ENCODE peak calls at places on chromosome 21, in nine cellular contexts. Q, Z, A, K, N, O, P, I and X are unnamed samples.

GRCh38 chr21:29436143-29436542 is 137.4 kb downstream of the BACH1 start:
- DNase-seq in Z (peak), N (no peak), K (peak), P (no peak), I (no peak), O (no peak), A (no peak), Q (no peak), X (no peak)

GRCh38 chr21:14880922-14881321 is 183.9 kb downstream of the NRIP1 start:
- DNase-seq in I (no peak), N (no peak), Q (no peak), Z (peak), A (no peak), O (no peak), P (peak), K (no peak), X (no peak)

GRCh38 chr21:33751533-33751932 is 109.2 kb downstream of the ITSN1 start:
- DNase-seq in Z (no peak), Q (no peak), I (no peak), O (no peak), K (no peak), P (no peak), A (no peak), N (no peak), X (no peak)

GRCh38 chr21:31363720-31364119 is 19.7 kb upstream of the TIAM1 start:
- DNase-seq in K (no peak), N (no peak), A (no peak), I (no peak), O (no peak), Z (no peak), Q (no peak), P (no peak), X (no peak)

GRCh38 chr21:32463367-32463766 is 50.9 kb downstream of the EVA1C start:
- DNase-seq in A (no peak), Q (no peak), K (no peak), I (no peak), O (no peak), P (no peak), Z (peak), N (no peak), X (no peak)

GRCh38 chr21:26572026-26572425 is 1.1 kb downstream of the CYYR1 start:
- DNase-seq in O (no peak), N (no peak), K (no peak), P (no peak), I (no peak), A (no peak), Z (no peak), Q (no peak), X (no peak)

GRCh38 chr21:40622531-40622930 is 224.4 kb downstream of the DSCAM start:
- DNase-seq in K (no peak), P (no peak), O (no peak), Q (no peak), I (no peak), A (no peak), N (no peak), Z (no peak), X (no peak)

GRCh38 chr21:44594406-44594916 is 2.2 kb upstream of the KRTAP10-6 start:
- DNase-seq in Q (no peak), I (no peak), Z (no peak), K (no peak), O (peak), A (no peak), N (no peak), P (no peak), X (no peak)

GRCh38 chr21:23541571-23541970 is 2065.7 kb downstream of the MRPL39 start:
- DNase-seq in N (no peak), P (no peak), O (no peak), Z (no peak), I (no peak), A (no peak), K (no peak), Q (no peak), X (no peak)

GRCh38 chr21:38984982-38985422 is 179.3 kb downstream of the ETS2 start:
- DNase-seq in K (no peak), P (no peak), N (no peak), Q (no peak), Z (peak), A (no peak), I (no peak), O (no peak), X (no peak)

GRCh38 chr21:38804617-38805281 is 980 bp upstream of the ETS2 start:
- DNase-seq in I (peak), Q (peak), N (peak), K (peak), Z (peak), P (no peak), A (peak), O (no peak), X (peak)

DNA sequence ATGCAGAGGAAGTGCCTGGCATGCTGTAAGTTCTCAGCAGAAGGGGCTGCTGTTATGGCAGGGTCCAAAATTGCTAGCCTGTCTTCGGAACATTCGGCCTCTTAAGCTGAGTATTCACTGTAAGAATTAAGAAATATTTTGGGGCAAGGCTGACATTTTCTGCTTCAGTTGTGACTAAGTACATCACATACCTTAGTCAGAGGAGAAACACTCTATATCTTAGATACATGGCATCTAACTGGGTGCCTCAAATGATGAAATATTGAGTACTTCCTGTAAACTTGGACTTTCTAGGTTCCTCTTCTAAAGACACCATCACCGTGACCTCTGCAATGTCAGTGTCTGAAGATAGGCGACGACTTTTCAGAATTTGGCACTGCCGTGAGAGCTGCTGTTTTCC is 65.6 kb downstream of the PCBP3 start:
- DNase-seq in Q (no peak), I (no peak), O (no peak), N (no peak), Z (peak), K (no peak), A (no peak), P (no peak), X (no peak)
- TF ChIP-seq CTCF in Q (no peak), I (no peak), O (no peak), N (no peak), Z (no peak), K (no peak), A (no peak), P (no peak), X (no peak)

DNA sequence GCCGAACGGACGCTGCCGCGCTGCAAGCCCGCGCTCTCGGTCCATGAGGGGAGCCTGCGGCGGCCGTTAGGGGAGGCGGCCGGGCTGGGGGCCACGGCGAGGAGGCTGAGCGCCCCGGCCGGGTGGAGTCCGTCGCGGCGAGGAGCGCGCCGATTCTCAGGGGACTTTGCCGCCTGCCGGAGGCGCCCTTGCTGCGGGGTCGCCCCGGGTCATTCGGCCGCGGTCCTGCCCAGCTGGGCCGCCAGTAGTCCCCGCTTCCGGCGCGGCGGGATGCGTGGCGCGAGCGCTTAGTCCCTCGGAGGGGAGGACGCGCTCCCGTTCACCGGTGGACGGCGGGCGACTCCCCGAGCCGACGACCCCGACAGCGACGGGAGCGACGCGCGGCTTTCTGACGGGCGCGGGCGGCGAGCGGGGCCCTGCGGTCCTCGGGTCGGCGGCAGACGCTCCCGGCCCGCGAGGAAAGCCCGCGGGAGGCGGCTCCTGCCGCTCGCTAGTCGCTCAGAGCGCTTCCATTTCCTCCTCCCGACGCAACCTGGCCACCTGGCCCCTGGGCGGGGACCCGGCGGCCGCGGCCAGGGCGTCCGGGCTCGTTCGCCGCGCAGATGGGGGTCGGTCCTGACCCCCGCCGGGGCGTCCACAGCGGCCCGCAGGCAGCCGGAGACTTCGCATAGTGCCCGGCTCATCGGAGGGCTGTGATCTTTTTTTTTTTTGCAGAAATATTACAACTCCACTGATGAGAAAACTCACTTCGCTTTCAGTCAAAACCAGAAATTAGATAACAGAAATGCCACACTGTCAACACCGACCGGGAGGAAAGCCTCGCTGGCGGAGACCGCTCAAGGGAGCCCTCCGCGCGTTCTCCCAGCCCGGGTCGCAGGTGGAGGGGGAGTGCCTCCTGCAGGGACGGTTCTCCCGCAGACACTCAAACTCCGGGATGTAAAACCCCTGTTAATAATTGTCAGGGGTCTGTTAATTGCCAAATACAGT is 640 bp upstream of the ZBTB21 start:
- DNase-seq in P (no peak), Z (peak), A (no peak), N (peak), I (peak), K (no peak), O (no peak), Q (no peak), X (peak)
- TF ChIP-seq CTCF in P (peak), Z (no peak), A (no peak), N (peak), I (peak), K (peak), O (no peak), Q (no peak), X (no peak)

DNA sequence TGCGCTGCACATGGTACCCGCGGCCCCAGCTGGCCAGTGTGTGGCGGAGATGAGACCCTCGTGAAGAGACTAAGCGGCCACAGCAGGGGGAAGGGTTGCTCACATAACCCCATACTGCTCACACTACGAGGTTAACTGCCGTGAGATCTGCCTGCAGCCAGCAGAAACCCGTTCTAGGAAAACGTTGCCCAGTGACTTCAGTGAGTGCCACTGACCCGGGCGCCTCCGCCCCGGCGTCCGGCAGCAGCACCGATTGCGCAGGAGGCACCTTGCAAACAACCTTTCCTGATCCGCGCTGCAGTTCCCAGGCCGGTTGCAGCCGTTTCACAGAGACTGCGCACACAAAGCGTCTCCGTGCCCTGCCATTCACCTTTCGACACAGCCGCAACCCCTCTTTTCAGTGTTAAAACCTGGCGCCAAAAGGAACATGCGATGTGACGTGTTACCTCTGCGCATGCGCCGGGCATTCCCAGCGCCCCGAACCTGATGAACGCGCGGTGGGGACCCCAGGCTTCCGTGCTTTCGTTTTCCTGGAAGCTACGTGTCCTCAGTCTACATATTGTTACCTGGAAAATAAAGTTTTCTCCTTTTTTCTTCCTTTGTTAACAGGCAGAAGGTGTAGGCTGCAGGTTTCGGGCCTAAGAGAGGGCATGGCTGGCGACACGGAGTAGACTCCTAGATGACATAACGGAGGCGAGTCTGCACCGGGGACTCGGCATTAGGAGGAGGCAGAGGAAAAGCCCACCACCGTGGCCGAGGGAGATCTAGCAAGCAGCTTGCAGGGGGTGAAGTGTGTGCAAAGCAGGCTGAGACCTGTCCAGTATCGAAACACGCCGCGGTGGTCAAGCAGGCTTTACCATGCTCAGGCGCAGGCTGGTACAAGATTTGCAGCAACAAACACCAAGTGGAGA is 8.9 kb downstream of the VPS26C start:
- DNase-seq in Q (peak), K (peak), N (peak), I (peak), Z (peak), A (peak), O (peak), P (no peak), X (peak)
- TF ChIP-seq CTCF in Q (no peak), K (no peak), N (peak), I (no peak), Z (no peak), A (no peak), O (no peak), P (no peak), X (no peak)

GRCh38 chr21:21029159-21029558 is 30.9 kb downstream of the NCAM2 start:
- DNase-seq in Z (peak), K (no peak), A (no peak), P (no peak), I (no peak), N (no peak), O (no peak), Q (no peak), X (no peak)
- TF ChIP-seq CTCF in Z (no peak), K (no peak), A (no peak), P (no peak), I (no peak), N (no peak), O (no peak), Q (no peak), X (no peak)